ENCODE peak calls at places on chromosomes 11 and 22, in four cellular contexts. H is H1, K is K562, S is GM12878. Q is an unnamed sample.

GRCh38 chr22:42836026-42836425 is 21.0 kb downstream of the ARFGAP3 start:
- DNase-seq in H (no peak), K (no peak), S (no peak), Q (no peak)

GRCh38 chr11:127458561-127458960 is 458.0 kb upstream of the KIRREL3 start:
- DNase-seq in H (no peak), K (no peak), S (no peak), Q (no peak)

GRCh38 chr11:10581481-10582019 is 13.1 kb upstream of the LYVE1 start:
- DNase-seq in H (no peak), K (no peak), S (no peak), Q (no peak)

GRCh38 chr22:39078329-39078728 is 1.3 kb downstream of the APOBEC3G start:
- DNase-seq in H (no peak), K (no peak), S (no peak), Q (no peak)

GRCh38 chr11:26765323-26765722 is 43.5 kb upstream of the SLC5A12 start:
- DNase-seq in H (no peak), K (no peak), S (no peak), Q (no peak)

GRCh38 chr11:27162237-27162636 is 121.6 kb downstream of the BBOX1 start:
- DNase-seq in H (no peak), K (no peak), S (no peak), Q (no peak)

GRCh38 chr11:84414936-84415335 is 1128.8 kb upstream of the CCDC90B start:
- DNase-seq in H (no peak), K (no peak), S (no peak), Q (no peak)

GRCh38 chr11:117634756-117635593 is 162.0 kb downstream of the DSCAML1 start:
- DNase-seq in H (no peak), K (no peak), S (no peak), Q (no peak)

GRCh38 chr11:93921695-93922468 is 71.5 kb upstream of the VSTM5 start:
- DNase-seq in H (peak), K (peak), S (peak), Q (peak)

GRCh38 chr22:21947040-21948014 is 5.3 kb downstream of the PPM1F start:
- DNase-seq in H (no peak), K (peak), S (no peak), Q (peak)

GRCh38 chr11:109439684-109440083 is 17.7 kb downstream of the C11orf87 start:
- DNase-seq in H (no peak), K (no peak), S (no peak), Q (no peak)

GRCh38 chr11:74035264-74035663 is 26.4 kb upstream of the UCP3 start:
- DNase-seq in H (no peak), K (no peak), S (no peak), Q (no peak)

GRCh38 chr11:15852179-15852578 is 504.2 kb downstream of the SOX6 start:
- DNase-seq in H (no peak), K (peak), S (no peak), Q (peak)

GRCh38 chr11:126733685-126734084 is 266.9 kb downstream of the KIRREL3 start:
- DNase-seq in H (no peak), K (no peak), S (no peak), Q (no peak)

GRCh38 chr22:50733521-50734342 is 4.3 kb upstream of the ACR start:
- DNase-seq in H (no peak), K (no peak), S (no peak), Q (no peak)

GRCh38 chr22:46619830-46620501 is at the start of gene GRAMD4:
- DNase-seq in H (no peak), K (peak), S (no peak), Q (peak)

GRCh38 chr11:124612045-124612444 is 817 bp downstream of the PANX3 start:
- DNase-seq in H (no peak), K (no peak), S (no peak), Q (no peak)

GRCh38 chr22:50310949-50311444 is 3.6 kb upstream of the PLXNB2 start:
- DNase-seq in H (no peak), K (no peak), S (no peak), Q (peak)

GRCh38 chr11:272931-273198 is 5.3 kb upstream of the NLRP6 start:
- DNase-seq in H (no peak), K (no peak), S (no peak), Q (no peak)

GRCh38 chr11:75563501-75563977 is 1.5 kb downstream of the SERPINH1 start:
- DNase-seq in H (no peak), K (no peak), S (no peak), Q (no peak)

GRCh38 chr11:110297082-110297725 is 790 bp upstream of the RDX start:
- DNase-seq in H (no peak), K (no peak), S (no peak), Q (peak)

GRCh38 chr11:44730775-44731174 is 4.0 kb downstream of the TSPAN18 start:
- DNase-seq in H (no peak), K (no peak), S (no peak), Q (no peak)

GRCh38 chr11:35118906-35119305 is 20.1 kb upstream of the CD44 start:
- DNase-seq in H (no peak), K (no peak), S (no peak), Q (no peak)

GRCh38 chr11:94196363-94196762 is 67.7 kb downstream of the PANX1 start:
- DNase-seq in H (no peak), K (no peak), S (no peak), Q (no peak)

GRCh38 chr11:134521001-134521400 is 109.0 kb upstream of the B3GAT1 start:
- DNase-seq in H (no peak), K (no peak), S (no peak), Q (no peak)

GRCh38 chr22:30362632-30363281 is 6.0 kb downstream of the CCDC157 start:
- DNase-seq in H (no peak), K (peak), S (no peak), Q (no peak)

GRCh38 chr11:75140269-75141138 is 10.4 kb upstream of the SLCO2B1 start:
- DNase-seq in H (peak), K (peak), S (peak), Q (peak)

GRCh38 chr22:22374163-22374562 is 129.6 kb downstream of the VPREB1 start:
- DNase-seq in H (no peak), K (no peak), S (no peak), Q (no peak)

GRCh38 chr11:79437274-79437980 is 3.4 kb downstream of the TENM4 start:
- DNase-seq in H (no peak), K (no peak), S (no peak), Q (no peak)

GRCh38 chr11:33712436-33712835 is 11.8 kb upstream of the C11orf91 start:
- DNase-seq in H (no peak), K (no peak), S (no peak), Q (no peak)

GRCh38 chr11:45275823-45276222 is 10.3 kb downstream of the SYT13 start:
- DNase-seq in H (no peak), K (no peak), S (no peak), Q (no peak)

GRCh38 chr11:17918049-17918605 is 94.7 kb downstream of the SERGEF start:
- DNase-seq in H (no peak), K (no peak), S (no peak), Q (no peak)

GRCh38 chr11:75532200-75532972 is 6.6 kb upstream of the GDPD5 start:
- DNase-seq in H (no peak), K (peak), S (peak), Q (peak)

GRCh38 chr11:109308551-109308950 is 113.4 kb upstream of the C11orf87 start:
- DNase-seq in H (no peak), K (no peak), S (no peak), Q (no peak)

DNA sequence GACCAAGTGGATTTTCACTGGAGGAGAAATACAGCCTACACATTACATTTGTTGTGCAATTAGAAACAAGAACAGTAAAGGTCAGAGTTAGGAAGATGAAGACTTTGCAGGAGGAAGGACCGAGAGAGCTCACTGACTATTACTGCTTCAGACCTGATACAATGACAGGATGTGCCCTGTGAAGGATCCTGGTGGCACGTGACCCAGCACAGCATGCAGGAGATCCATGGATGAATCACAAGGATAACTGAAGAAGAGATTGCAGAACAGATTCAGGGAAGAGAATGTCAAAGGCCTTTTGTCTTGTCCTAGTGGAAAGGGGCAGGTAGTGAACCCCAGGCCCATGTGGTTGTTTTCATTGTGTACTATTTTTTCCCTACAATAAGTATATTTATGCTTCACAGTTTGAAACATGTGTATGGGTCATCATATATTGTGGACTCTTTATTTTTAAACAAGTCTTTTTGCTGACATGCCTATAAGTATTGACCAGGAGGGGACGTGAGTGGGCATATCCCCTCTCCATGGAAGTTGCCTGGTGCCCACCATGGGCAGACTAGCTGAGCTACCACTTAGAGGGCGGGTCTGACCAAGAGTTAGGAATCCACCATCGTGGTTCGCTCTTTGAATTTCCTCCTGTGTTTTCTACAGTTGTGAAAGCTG is 44.3 kb downstream of the RASSF10 start:
- DNase-seq in H (no peak), K (no peak), S (no peak), Q (no peak)
- TF ChIP-seq HDAC6 in H (no peak), K (no peak), S (no peak), Q (no peak)

GRCh38 chr22:35156945-35157344 is 91.0 kb downstream of the ISX start:
- DNase-seq in H (no peak), K (no peak), S (no peak), Q (no peak)

GRCh38 chr22:35155403-35156025 is 89.6 kb downstream of the ISX start:
- DNase-seq in H (no peak), K (peak), S (no peak), Q (no peak)

GRCh38 chr22:35150163-35151107 is 84.5 kb downstream of the ISX start:
- DNase-seq in H (peak), K (peak), S (no peak), Q (peak)

GRCh38 chr22:35152316-35152715 is 86.4 kb downstream of the ISX start:
- DNase-seq in H (no peak), K (no peak), S (no peak), Q (no peak)

DNA sequence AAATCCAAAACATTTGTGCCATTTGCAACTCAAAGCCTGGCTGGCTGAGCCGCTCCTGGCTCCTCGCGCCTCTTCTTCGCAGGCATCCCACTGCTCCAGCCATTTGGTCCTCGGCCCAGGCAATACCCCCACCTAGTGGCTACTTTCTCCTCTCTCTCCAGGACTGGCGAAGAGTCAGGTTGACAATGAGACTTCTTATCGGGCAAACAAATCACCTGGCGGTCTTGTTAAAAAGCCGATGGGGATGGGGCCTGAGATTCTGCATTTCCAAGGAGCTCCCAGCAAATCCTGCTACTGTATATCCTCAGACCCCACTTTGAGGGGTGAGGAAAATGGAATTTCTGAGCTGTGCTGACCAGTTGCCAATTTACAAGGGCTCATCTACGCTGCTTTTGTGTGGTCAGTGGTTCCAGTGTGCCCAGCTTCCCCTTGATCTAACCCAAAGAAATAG is 89.0 kb downstream of the ISX start:
- DNase-seq in H (peak), K (peak), S (no peak), Q (peak)
- TF ChIP-seq JUND in H (no peak), K (no peak), S (no peak), Q (no peak)

DNA sequence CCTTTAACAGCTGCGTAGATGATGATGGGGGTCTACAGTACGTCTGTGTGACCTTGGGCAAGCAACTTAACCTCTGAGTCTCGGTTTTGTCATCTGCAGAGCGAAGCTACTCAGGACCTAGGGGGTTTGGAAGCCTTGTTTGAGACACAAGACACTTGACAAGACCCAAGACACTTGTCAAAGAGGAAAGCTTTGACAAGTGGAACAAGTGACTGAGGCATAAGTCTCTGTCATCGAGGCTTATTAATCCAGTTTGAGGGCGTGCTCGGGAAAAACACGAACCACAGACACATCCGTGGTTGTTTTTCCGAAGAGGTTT is 732 bp upstream of the PC start:
- DNase-seq in H (no peak), K (no peak), S (no peak), Q (no peak)
- TF ChIP-seq USF2 in H (no peak), K (no peak), S (no peak), Q (no peak)

GRCh38 chr11:123161386-123161785 is 33.7 kb downstream of the CLMP start:
- DNase-seq in H (no peak), K (no peak), S (no peak), Q (no peak)

GRCh38 chr11:123159146-123159857 is 35.7 kb downstream of the CLMP start:
- DNase-seq in H (no peak), K (no peak), S (no peak), Q (no peak)

GRCh38 chr11:123157995-123158394 is 37.1 kb downstream of the CLMP start:
- DNase-seq in H (no peak), K (no peak), S (no peak), Q (no peak)

GRCh38 chr11:123163621-123164020 is 31.4 kb downstream of the CLMP start:
- DNase-seq in H (no peak), K (no peak), S (no peak), Q (no peak)

GRCh38 chr11:123158609-123159008 is 36.4 kb downstream of the CLMP start:
- DNase-seq in H (no peak), K (no peak), S (no peak), Q (no peak)
- TF ChIP-seq HDAC6 in H (no peak), K (no peak), S (no peak), Q (no peak)

GRCh38 chr22:37425800-37426531 is 1.3 kb downstream of the ELFN2 start:
- DNase-seq in H (no peak), K (no peak), S (no peak), Q (no peak)

GRCh38 chr22:37428649-37429586 is 1.6 kb upstream of the ELFN2 start:
- DNase-seq in H (peak), K (peak), S (no peak), Q (peak)

GRCh38 chr22:37426532-37427127 is 649 bp downstream of the ELFN2 start:
- DNase-seq in H (no peak), K (no peak), S (no peak), Q (no peak)

GRCh38 chr22:37427711-37428635 is 694 bp upstream of the ELFN2 start:
- DNase-seq in H (no peak), K (no peak), S (no peak), Q (no peak)

GRCh38 chr22:37427128-37427710 is at the start of gene ELFN2:
- DNase-seq in H (no peak), K (peak), S (no peak), Q (no peak)
- TF ChIP-seq JUND in H (no peak), K (no peak), S (no peak), Q (no peak)

GRCh38 chr11:5288108-5288911 is 13.4 kb downstream of the OR51B4 start:
- DNase-seq in H (no peak), K (peak), S (no peak), Q (no peak)

GRCh38 chr11:5293028-5293427 is 8.7 kb downstream of the OR51B4 start:
- DNase-seq in H (no peak), K (no peak), S (no peak), Q (no peak)

GRCh38 chr11:5288912-5289525 is 12.7 kb downstream of the OR51B4 start:
- DNase-seq in H (no peak), K (no peak), S (no peak), Q (no peak)

GRCh38 chr11:5289696-5290095 is 12.1 kb downstream of the OR51B4 start:
- DNase-seq in H (no peak), K (no peak), S (no peak), Q (no peak)

GRCh38 chr11:5291207-5291838 is 10.4 kb downstream of the OR51B4 start:
- DNase-seq in H (no peak), K (peak), S (no peak), Q (peak)
- TF ChIP-seq USF2 in H (no peak), K (no peak), S (no peak), Q (no peak)

DNA sequence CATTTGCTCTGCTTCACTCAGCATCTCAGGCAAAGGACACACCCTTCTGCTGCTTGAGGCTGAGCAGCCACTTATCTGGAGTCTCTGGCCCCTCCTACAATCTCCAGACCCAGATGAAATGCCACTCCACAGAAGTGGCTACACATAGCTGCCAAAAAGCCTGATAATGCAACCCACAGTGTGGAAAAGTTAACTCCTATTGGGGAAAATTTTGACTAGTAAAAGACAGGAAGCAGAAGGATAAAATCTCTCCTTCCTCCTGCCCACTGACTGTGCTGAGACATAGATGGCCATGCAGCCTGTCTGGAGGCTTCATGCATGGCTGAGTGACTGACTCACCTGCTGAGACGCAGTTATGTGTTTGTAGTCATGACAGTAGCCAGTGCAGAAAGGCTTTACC is 92.3 kb upstream of the TEAD1 start:
- DNase-seq in H (no peak), K (peak), S (no peak), Q (no peak)
- TF ChIP-seq HDAC6 in H (no peak), K (no peak), S (no peak), Q (no peak)

GRCh38 chr11:120354068-120354467 is 17.9 kb downstream of the ARHGEF12 start:
- DNase-seq in H (no peak), K (no peak), S (no peak), Q (no peak)

GRCh38 chr11:120352405-120352804 is 16.2 kb downstream of the ARHGEF12 start:
- DNase-seq in H (no peak), K (no peak), S (no peak), Q (no peak)

GRCh38 chr11:120358729-120359128 is 22.5 kb downstream of the ARHGEF12 start:
- DNase-seq in H (no peak), K (no peak), S (no peak), Q (no peak)

GRCh38 chr11:120354779-120355178 is 18.6 kb downstream of the ARHGEF12 start:
- DNase-seq in H (no peak), K (no peak), S (no peak), Q (peak)

GRCh38 chr11:120357620-120358019 is 21.4 kb downstream of the ARHGEF12 start:
- DNase-seq in H (no peak), K (no peak), S (no peak), Q (no peak)
- TF ChIP-seq JUND in H (no peak), K (no peak), S (no peak), Q (no peak)